ENCODE peak calls at places on chromosomes 16 and 17, in eight cellular contexts. M is PC-9, R is GM23248, K is OCI-LY7, B is MM.1S, N is hepatocyte, C is HCT116, Z is GM23338. S is an unnamed sample. For H3K9me2, the result is how much of the 10 kb centered on the place peaks cover.

GRCh38 chr17:80599546-80600305 is 55.1 kb downstream of the RPTOR start:
- DNase-seq in K (no peak), R (peak), C (no peak), N (peak), B (no peak), M (no peak), Z (no peak), S (no peak)

GRCh38 chr16:60204221-60204620 is 1470.1 kb upstream of the GOT2 start:
- DNase-seq in B (no peak), M (no peak), Z (no peak), N (no peak), C (no peak), K (no peak), R (peak), S (no peak)

GRCh38 chr17:81514485-81514734 is 1.8 kb upstream of the ACTG1 start:
- DNase-seq in N (no peak), K (no peak), M (no peak), R (no peak), C (no peak), Z (no peak), B (no peak), S (no peak)

GRCh38 chr17:56926704-56927103 is 12.9 kb upstream of the TRIM25 start:
- DNase-seq in R (no peak), C (no peak), K (no peak), M (no peak), Z (peak), B (no peak), N (no peak), S (peak)

GRCh38 chr17:59680314-59680713 is 26.9 kb downstream of the PTRH2 start:
- DNase-seq in C (no peak), K (no peak), M (no peak), B (no peak), N (no peak), R (peak), Z (no peak), S (no peak)

GRCh38 chr16:89599451-89599858 is 14.0 kb upstream of the DPEP1 start:
- DNase-seq in C (peak), R (peak), N (peak), B (peak), K (peak), M (peak), Z (peak), S (peak)

GRCh38 chr16:85181091-85181738 is 68.9 kb upstream of the CIBAR2 start:
- DNase-seq in C (no peak), Z (no peak), R (no peak), N (no peak), M (no peak), K (no peak), B (no peak), S (no peak)

GRCh38 chr17:72725432-72726068 is 366.9 kb downstream of the SLC39A11 start:
- DNase-seq in B (peak), R (peak), M (no peak), N (peak), Z (peak), K (peak), C (peak), S (peak)

GRCh38 chr17:48388955-48389764 is 40.9 kb downstream of the SKAP1 start:
- DNase-seq in C (no peak), R (no peak), K (no peak), Z (no peak), N (no peak), B (no peak), M (no peak), S (no peak)

GRCh38 chr17:5584971-5585794 is 874 bp upstream of the NLRP1 start:
- DNase-seq in M (peak), R (peak), N (no peak), K (no peak), B (no peak), Z (peak), C (no peak), S (peak)

GRCh38 chr17:42248351-42249179 is 27.6 kb downstream of the STAT5B start:
- DNase-seq in R (peak), M (no peak), C (no peak), N (peak), Z (peak), K (peak), B (peak), S (no peak)

GRCh38 chr17:35519442-35519841 is 18.0 kb downstream of the SLFN12L start:
- DNase-seq in K (no peak), C (no peak), M (peak), R (no peak), B (no peak), N (peak), Z (no peak), S (no peak)

GRCh38 chr16:66510298-66510697 is 39.6 kb downstream of the TK2 start:
- DNase-seq in N (no peak), Z (no peak), M (peak), K (no peak), R (no peak), C (no peak), B (no peak), S (no peak)

GRCh38 chr16:87331241-87331801 is 14.1 kb upstream of the C16orf95 start:
- DNase-seq in C (no peak), R (no peak), K (no peak), B (no peak), N (no peak), Z (no peak), M (no peak), S (no peak)

GRCh38 chr16:74288065-74288464 is 8.5 kb upstream of the PSMD7 start:
- DNase-seq in K (no peak), B (no peak), C (no peak), M (no peak), Z (no peak), R (no peak), N (no peak), S (no peak)

GRCh38 chr16:70688266-70688742 is 2.5 kb upstream of the MTSS2 start:
- DNase-seq in C (no peak), M (no peak), N (no peak), Z (peak), B (no peak), R (peak), K (no peak), S (no peak)

GRCh38 chr17:10754861-10755591 is 25.2 kb upstream of the TMEM220 start:
- DNase-seq in R (no peak), N (peak), B (no peak), M (peak), Z (peak), K (no peak), C (no peak), S (no peak)

GRCh38 chr17:29645516-29646051 is 22.9 kb upstream of the CORO6 start:
- DNase-seq in K (no peak), C (no peak), N (peak), M (no peak), R (peak), Z (no peak), B (no peak), S (no peak)

GRCh38 chr17:67779098-67779672 is 46.1 kb upstream of the BPTF start:
- DNase-seq in K (peak), M (no peak), Z (peak), R (peak), B (peak), N (peak), C (peak), S (peak)

GRCh38 chr16:70253291-70254094 is 1.8 kb upstream of the EXOSC6 start:
- DNase-seq in R (peak), N (peak), K (peak), M (no peak), C (peak), Z (peak), B (peak), S (peak)

GRCh38 chr17:40304464-40304863 is 4.5 kb upstream of the RARA start:
- DNase-seq in M (no peak), C (no peak), N (no peak), Z (no peak), K (no peak), B (no peak), R (peak), S (no peak)

GRCh38 chr17:81153340-81153803 is 11.9 kb upstream of the PVALEF start:
- DNase-seq in Z (no peak), R (peak), M (no peak), B (peak), N (no peak), C (no peak), K (no peak), S (no peak)

GRCh38 chr16:24838554-24839266 is 7.1 kb upstream of the SLC5A11 start:
- DNase-seq in Z (no peak), M (peak), B (no peak), K (no peak), C (no peak), N (peak), R (peak), S (peak)

GRCh38 chr17:45021607-45022287 is 29.7 kb downstream of the DCAKD start:
- DNase-seq in M (no peak), C (no peak), B (peak), Z (peak), N (peak), R (peak), K (peak), S (peak)

GRCh38 chr17:73058022-73058421 is 34.5 kb downstream of the SLC39A11 start:
- DNase-seq in R (no peak), B (no peak), K (no peak), N (no peak), C (no peak), M (no peak), Z (no peak), S (peak)

GRCh38 chr17:48310748-48311213 is 119.2 kb downstream of the SKAP1 start:
- DNase-seq in R (no peak), N (peak), K (no peak), Z (peak), M (no peak), C (no peak), B (no peak), S (no peak)

GRCh38 chr17:5210853-5211252 is 19.2 kb upstream of the ZNF594 start:
- DNase-seq in N (no peak), C (no peak), M (no peak), B (no peak), K (peak), Z (no peak), R (peak), S (no peak)

GRCh38 chr16:23836404-23837291 is 865 bp downstream of the PRKCB start:
- DNase-seq in R (no peak), N (peak), K (peak), Z (peak), B (no peak), M (no peak), C (no peak), S (no peak)

GRCh38 chr17:80594666-80595269 is 50.1 kb downstream of the RPTOR start:
- DNase-seq in R (peak), K (no peak), B (no peak), M (no peak), Z (no peak), C (no peak), N (no peak), S (no peak)

GRCh38 chr16:87729266-87729954 is 36.4 kb downstream of the KLHDC4 start:
- DNase-seq in N (no peak), C (no peak), K (peak), M (no peak), B (no peak), R (no peak), Z (no peak), S (no peak)

GRCh38 chr17:3547628-3548027 is 10.0 kb downstream of the TRPV3 start:
- DNase-seq in N (no peak), C (no peak), R (no peak), M (no peak), Z (no peak), B (no peak), K (no peak), S (no peak)

GRCh38 chr17:31466096-31466495 is 74.6 kb downstream of the RAB11FIP4 start:
- DNase-seq in N (no peak), C (no peak), M (no peak), B (no peak), K (no peak), R (no peak), Z (no peak), S (no peak)

GRCh38 chr17:74497471-74497870 is 31.0 kb downstream of the CD300A start:
- DNase-seq in N (no peak), K (no peak), C (no peak), Z (no peak), B (no peak), M (no peak), R (no peak), S (no peak)
- H3K9me2 ChIP-seq in N (under half), K (under half), C (under half), Z (under half), B (under half), M (under half), R (under half), S (under half)

GRCh38 chr16:56888806-56889205 is 23.8 kb downstream of the SLC12A3 start:
- DNase-seq in N (no peak), K (peak), Z (no peak), M (no peak), R (no peak), C (no peak), B (peak), S (no peak)
- H3K27ac ChIP-seq in N (no peak), K (peak), Z (no peak), M (no peak), R (no peak), C (no peak), B (peak), S (no peak)

GRCh38 chr16:72458035-72458434 is 286.1 kb upstream of the PMFBP1 start:
- DNase-seq in N (no peak), M (no peak), K (no peak), B (no peak), C (no peak), Z (no peak), R (no peak), S (no peak)
- H3K9me2 ChIP-seq in N (under half), M (under half), K (under half), B (under half), C (under half), Z (under half), R (under half), S (under half)

GRCh38 chr16:883340-883739 is 82.8 kb upstream of the GNG13 start:
- DNase-seq in N (no peak), Z (no peak), B (no peak), M (no peak), C (no peak), K (no peak), R (no peak), S (no peak)

GRCh38 chr16:884232-884631 is 83.7 kb upstream of the GNG13 start:
- DNase-seq in K (no peak), B (no peak), Z (no peak), N (no peak), C (no peak), M (no peak), R (no peak), S (no peak)

GRCh38 chr16:885391-885790 is 84.9 kb upstream of the GNG13 start:
- DNase-seq in N (no peak), K (no peak), B (no peak), M (no peak), R (no peak), Z (no peak), C (no peak), S (no peak)

GRCh38 chr16:882256-882655 is 81.7 kb upstream of the GNG13 start:
- DNase-seq in C (no peak), M (no peak), B (no peak), Z (no peak), N (no peak), K (no peak), R (no peak), S (no peak)

GRCh38 chr16:883781-884180 is 83.2 kb upstream of the GNG13 start:
- DNase-seq in B (no peak), N (no peak), Z (no peak), C (no peak), K (no peak), R (no peak), M (no peak), S (no peak)
- H3K27ac ChIP-seq in B (no peak), N (no peak), Z (no peak), C (no peak), K (no peak), R (no peak), M (no peak), S (no peak)

GRCh38 chr17:71548540-71549190 is 572.2 kb upstream of the SOX9 start:
- DNase-seq in B (no peak), R (peak), K (no peak), M (no peak), Z (no peak), C (no peak), N (no peak), S (peak)

GRCh38 chr17:71547904-71548303 is 572.9 kb upstream of the SOX9 start:
- DNase-seq in C (no peak), R (no peak), B (no peak), M (no peak), Z (no peak), K (no peak), N (no peak), S (no peak)

GRCh38 chr17:71550675-71551074 is 570.1 kb upstream of the SOX9 start:
- DNase-seq in C (no peak), Z (no peak), K (no peak), R (no peak), N (no peak), B (no peak), M (no peak), S (no peak)

DNA sequence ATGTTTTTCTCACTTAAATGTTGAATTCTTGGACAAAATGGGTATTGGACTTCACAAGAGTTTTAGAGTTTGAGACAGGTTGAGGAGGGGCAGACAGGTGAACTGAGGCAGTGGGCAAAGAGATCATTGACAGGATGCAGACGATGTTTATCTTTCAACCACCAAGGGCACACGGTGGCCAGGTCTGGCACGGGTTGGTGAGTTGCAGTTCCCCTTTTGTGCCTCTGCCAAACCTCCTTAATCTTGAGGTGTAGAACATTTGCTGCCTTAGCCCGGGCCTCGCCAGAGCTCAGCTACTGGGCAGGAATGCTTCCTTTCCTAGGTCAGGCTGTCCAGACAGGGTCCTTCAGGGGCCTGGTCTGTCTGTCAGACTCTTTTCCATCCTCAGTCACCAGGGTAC is 567.4 kb upstream of the SOX9 start:
- DNase-seq in R (no peak), C (no peak), N (no peak), B (peak), Z (no peak), K (no peak), M (no peak), S (no peak)
- H3K9me2 ChIP-seq in R (under half), C (under half), N (under half), B (under half), Z (under half), K (under half), M (under half), S (under half)

GRCh38 chr17:28320215-28321061 is 1.4 kb downstream of the TMEM97 start:
- DNase-seq in B (no peak), Z (no peak), M (no peak), K (no peak), N (no peak), R (no peak), C (no peak), S (no peak)
- H3K27ac ChIP-seq in B (no peak), Z (peak), M (no peak), K (peak), N (peak), R (no peak), C (no peak), S (no peak)

GRCh38 chr16:79282806-79283205 is 317.7 kb downstream of the MAF start:
- DNase-seq in C (no peak), Z (no peak), N (no peak), B (no peak), M (no peak), K (peak), R (no peak), S (no peak)
- H3K9me2 ChIP-seq in C (under half), Z (under half), N (under half), B (under half), M (under half), K (under half), R (under half), S (under half)

S was measured in PC-3.